ENCODE peak calls at places on chromosomes 2 and 18, in ten cellular contexts. B is heart right ventricle; M is left ventricle myocardium inferior; Q is cardiac muscle cell; T is gastrocnemius medialis; L is CD4-positive, alpha-beta memory T cell; V is right atrium auricular region; G is ovary; I is mammary epithelial cell; Z is fibroblast of lung. S is an unnamed sample.

GRCh38 chr2:218806346-218806978 is 24.5 kb downstream of the CYP27A1 start:
- DNase-seq in B (peak; percentile 64), M (peak; percentile 69), Q (no peak), T (peak; percentile 88), L (no peak), V (peak; percentile 90), G (peak; percentile 76), I (peak; percentile 94), Z (peak; percentile 99), S (no peak)

GRCh38 chr2:209875270-209875669 is 103.6 kb downstream of the UNC80 start:
- DNase-seq in B (no peak), M (no peak), Q (no peak), T (no peak), L (no peak), V (no peak), G (no peak), I (peak; percentile 14), Z (no peak), S (no peak)

GRCh38 chr18:26655614-26656400 is 107.5 kb upstream of the KCTD1 start:
- DNase-seq in B (peak; percentile 36), M (peak; percentile 51), Q (peak; percentile 85), T (peak; percentile 23), L (no peak), V (no peak), G (peak; percentile 72), I (peak; percentile 63), Z (peak; percentile 38), S (no peak)

GRCh38 chr2:39725401-39725800 is 53.7 kb downstream of the THUMPD2 start:
- DNase-seq in B (no peak), M (no peak), Q (no peak), T (no peak), L (no peak), V (no peak), G (no peak), I (peak; percentile 31), Z (no peak), S (no peak)

GRCh38 chr18:51881394-51881793 is 458.6 kb upstream of the DCC start:
- DNase-seq in B (no peak), M (no peak), Q (no peak), T (no peak), L (no peak), V (no peak), G (no peak), I (no peak), Z (no peak), S (no peak)

GRCh38 chr2:218995561-218995960 is 2.3 kb upstream of the CRYBA2 start:
- DNase-seq in B (no peak), M (no peak), Q (no peak), T (no peak), L (no peak), V (no peak), G (no peak), I (no peak), Z (no peak), S (no peak)

GRCh38 chr18:11500153-11501122 is 109.0 kb upstream of the SLC35G4 start:
- DNase-seq in B (no peak), M (no peak), Q (no peak), T (peak; percentile 84), L (no peak), V (no peak), G (no peak), I (peak; percentile 98), Z (peak; percentile 97), S (no peak)

GRCh38 chr2:233115761-233116160 is 55.6 kb downstream of the INPP5D start:
- DNase-seq in B (no peak), M (no peak), Q (peak; percentile 22), T (no peak), L (no peak), V (no peak), G (no peak), I (no peak), Z (peak; percentile 7), S (no peak)

GRCh38 chr2:109065335-109065734 is 63.7 kb upstream of the SH3RF3 start:
- DNase-seq in B (peak; percentile 74), M (peak; percentile 66), Q (no peak), T (no peak), L (no peak), V (no peak), G (no peak), I (no peak), Z (no peak), S (no peak)

GRCh38 chr2:109062558-109063325 is 66.3 kb upstream of the SH3RF3 start:
- DNase-seq in B (no peak), M (no peak), Q (peak; percentile 19), T (no peak), L (no peak), V (peak; percentile 26), G (no peak), I (no peak), Z (no peak), S (no peak)

GRCh38 chr2:109063326-109063670 is 65.7 kb upstream of the SH3RF3 start:
- DNase-seq in B (no peak), M (no peak), Q (no peak), T (no peak), L (no peak), V (peak; percentile 40), G (no peak), I (no peak), Z (no peak), S (no peak)

GRCh38 chr2:109066501-109066900 is 62.5 kb upstream of the SH3RF3 start:
- DNase-seq in B (no peak), M (no peak), Q (no peak), T (no peak), L (no peak), V (no peak), G (no peak), I (no peak), Z (no peak), S (no peak)

GRCh38 chr2:109064660-109065306 is 64.2 kb upstream of the SH3RF3 start:
- DNase-seq in B (no peak), M (no peak), Q (no peak), T (no peak), L (no peak), V (no peak), G (no peak), I (no peak), Z (no peak), S (no peak)
- H3K36me3 ChIP-seq in B (no peaks in the 10 kb centered on the region), M (no peaks in the 10 kb centered on the region), Q (no peaks in the 10 kb centered on the region), T (no peaks in the 10 kb centered on the region), L (no peaks in the 10 kb centered on the region), V (no peaks in the 10 kb centered on the region), G (no peaks in the 10 kb centered on the region), I (no peaks in the 10 kb centered on the region), Z (no peaks in the 10 kb centered on the region), S (no peaks in the 10 kb centered on the region)

DNA sequence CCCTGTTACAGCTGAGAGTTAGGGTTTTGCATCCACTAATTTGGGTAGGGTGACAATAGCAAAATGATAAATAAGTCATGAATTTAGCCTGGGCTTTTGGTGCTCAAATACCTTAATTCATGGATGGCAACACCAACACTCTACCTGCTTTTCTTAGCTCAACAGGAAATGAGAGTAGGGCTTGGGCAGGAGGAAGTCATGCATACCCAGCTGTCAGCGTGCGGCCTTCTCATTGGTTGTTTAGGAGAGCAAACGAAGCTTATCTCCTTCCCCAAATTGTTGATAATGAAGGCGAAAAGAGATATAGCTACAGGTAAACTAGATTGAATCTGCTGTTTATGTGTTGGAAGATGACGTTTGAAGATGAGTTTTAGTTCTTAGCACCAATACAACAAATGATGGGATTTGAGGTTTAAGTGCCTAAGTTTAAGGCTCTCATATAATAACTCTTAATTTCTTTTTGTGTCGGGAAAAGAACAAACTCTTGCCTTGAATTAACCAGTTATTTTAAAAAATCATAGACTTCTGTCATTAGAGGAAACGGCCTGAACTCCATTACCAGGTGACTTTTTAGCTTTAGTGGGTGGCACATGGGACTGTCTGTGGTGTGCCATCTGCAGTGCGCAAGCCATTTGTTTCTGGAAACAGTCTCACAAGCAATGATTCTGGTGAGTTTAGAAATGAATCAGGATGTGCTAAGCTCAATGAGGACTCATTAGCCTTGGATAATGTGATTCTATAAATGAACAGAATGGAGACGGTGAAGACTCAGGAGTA is 19.7 kb downstream of the MAP4K4 start:
- DNase-seq in B (no peak), M (no peak), Q (no peak), T (no peak), L (peak; percentile 61), V (no peak), G (no peak), I (no peak), Z (no peak), S (no peak)
- H3K4me1 ChIP-seq in B (peaks cover 97% of the 10 kb centered on the region), M (peaks cover 90% of the 10 kb centered on the region), Q (no peaks in the 10 kb centered on the region), T (peaks cover 14% of the 10 kb centered on the region), L (peaks cover 97% of the 10 kb centered on the region), V (no peaks in the 10 kb centered on the region), G (peaks cover 12% of the 10 kb centered on the region), I (peaks cover 17% of the 10 kb centered on the region), Z (peaks cover 22% of the 10 kb centered on the region), S (peaks cover 1% of the 10 kb centered on the region)

GRCh38 chr2:172381275-172381608 is 46.1 kb upstream of the ITGA6 start:
- DNase-seq in B (no peak), M (no peak), Q (no peak), T (no peak), L (no peak), V (no peak), G (no peak), I (no peak), Z (no peak), S (no peak)

GRCh38 chr2:172376505-172377125 is 50.8 kb upstream of the ITGA6 start:
- DNase-seq in B (no peak), M (no peak), Q (no peak), T (no peak), L (no peak), V (no peak), G (no peak), I (no peak), Z (peak; percentile 43), S (no peak)

GRCh38 chr2:172375247-172375646 is 52.1 kb upstream of the ITGA6 start:
- DNase-seq in B (no peak), M (no peak), Q (no peak), T (no peak), L (no peak), V (no peak), G (no peak), I (no peak), Z (peak; percentile 15), S (no peak)

GRCh38 chr2:172377408-172377807 is 50.0 kb upstream of the ITGA6 start:
- DNase-seq in B (no peak), M (no peak), Q (no peak), T (no peak), L (no peak), V (no peak), G (no peak), I (no peak), Z (no peak), S (no peak)

GRCh38 chr2:172380436-172381274 is 46.7 kb upstream of the ITGA6 start:
- DNase-seq in B (no peak), M (no peak), Q (peak; percentile 45), T (no peak), L (no peak), V (no peak), G (no peak), I (no peak), Z (peak; percentile 41), S (peak; percentile 92)
- H3K27ac ChIP-seq in B (no peak overlapping the region), M (no peak overlapping the region), Q (peak overlapping the region; percentile 3), T (no peak overlapping the region), L (no peak overlapping the region), V (no peak overlapping the region), G (no peak overlapping the region), I (no peak overlapping the region), Z (no peak overlapping the region), S (peak overlapping the region; percentile 100)

GRCh38 chr2:126894082-126894481 is 4.6 kb upstream of the TEX51 start:
- DNase-seq in B (no peak), M (no peak), Q (no peak), T (no peak), L (no peak), V (peak; percentile 18), G (no peak), I (no peak), Z (no peak), S (no peak)

GRCh38 chr2:126894585-126895182 is 4.0 kb upstream of the TEX51 start:
- DNase-seq in B (no peak), M (no peak), Q (no peak), T (no peak), L (no peak), V (peak; percentile 21), G (no peak), I (no peak), Z (no peak), S (no peak)

GRCh38 chr2:126893153-126893552 is 5.5 kb upstream of the TEX51 start:
- DNase-seq in B (no peak), M (no peak), Q (no peak), T (no peak), L (no peak), V (no peak), G (no peak), I (no peak), Z (no peak), S (no peak)

GRCh38 chr2:126891681-126892500 is 6.8 kb upstream of the TEX51 start:
- DNase-seq in B (no peak), M (no peak), Q (no peak), T (no peak), L (no peak), V (no peak), G (no peak), I (no peak), Z (no peak), S (no peak)

GRCh38 chr2:126893606-126894005 is 5.1 kb upstream of the TEX51 start:
- DNase-seq in B (no peak), M (no peak), Q (no peak), T (no peak), L (no peak), V (no peak), G (no peak), I (no peak), Z (no peak), S (no peak)
- H3K36me3 ChIP-seq in B (no peaks in the 10 kb centered on the region), M (no peaks in the 10 kb centered on the region), Q (no peaks in the 10 kb centered on the region), T (no peaks in the 10 kb centered on the region), L (no peaks in the 10 kb centered on the region), V (no peaks in the 10 kb centered on the region), G (no peaks in the 10 kb centered on the region), I (no peaks in the 10 kb centered on the region), Z (no peaks in the 10 kb centered on the region), S (no peaks in the 10 kb centered on the region)